ENCODE peak calls at places on chromosomes 6 and 20, in seven cellular contexts. One of them, this sample, is unnamed.

GRCh38 chr6:167572841-167573271 is 248.0 kb downstream of the TTLL2 start:
- DNase-seq in CD8-positive, alpha-beta T cell: no peak
- DNase-seq in naive thymus-derived CD8-positive, alpha-beta T cell: no peak
- DNase-seq in astrocyte of the cerebellum: no peak
- DNase-seq in posterior cingulate gyrus: no peak
- DNase-seq in CD4-positive, alpha-beta T cell: no peak
- DNase-seq in heart left ventricle: no peak
- DNase-seq in this sample: no peak

GRCh38 chr6:6741264-6741663 is 152.7 kb downstream of the LY86 start:
- DNase-seq in astrocyte of the cerebellum: no peak
- DNase-seq in CD4-positive, alpha-beta T cell: no peak
- DNase-seq in posterior cingulate gyrus: no peak
- DNase-seq in heart left ventricle: no peak
- DNase-seq in CD8-positive, alpha-beta T cell: no peak
- DNase-seq in naive thymus-derived CD8-positive, alpha-beta T cell: no peak
- DNase-seq in this sample: no peak

GRCh38 chr6:141107562-141108160 is 1025.1 kb upstream of the GJE1 start:
- DNase-seq in CD8-positive, alpha-beta T cell: no peak
- DNase-seq in heart left ventricle: no peak
- DNase-seq in CD4-positive, alpha-beta T cell: no peak
- DNase-seq in naive thymus-derived CD8-positive, alpha-beta T cell: no peak
- DNase-seq in posterior cingulate gyrus: no peak
- DNase-seq in astrocyte of the cerebellum: no peak
- DNase-seq in this sample: no peak

GRCh38 chr20:24208652-24209051 is 220.1 kb upstream of the GGTLC1 start:
- DNase-seq in heart left ventricle: no peak
- DNase-seq in posterior cingulate gyrus: no peak
- DNase-seq in naive thymus-derived CD8-positive, alpha-beta T cell: no peak
- DNase-seq in astrocyte of the cerebellum: no peak
- DNase-seq in CD8-positive, alpha-beta T cell: no peak
- DNase-seq in CD4-positive, alpha-beta T cell: no peak
- DNase-seq in this sample: no peak

GRCh38 chr6:117018771-117019170 is 141.7 kb downstream of the RFX6 start:
- DNase-seq in naive thymus-derived CD8-positive, alpha-beta T cell: no peak
- DNase-seq in posterior cingulate gyrus: no peak
- DNase-seq in CD8-positive, alpha-beta T cell: no peak
- DNase-seq in heart left ventricle: no peak
- DNase-seq in astrocyte of the cerebellum: no peak
- DNase-seq in CD4-positive, alpha-beta T cell: no peak
- DNase-seq in this sample: no peak

GRCh38 chr6:139148557-139149220 is 13.8 kb downstream of the HECA start:
- DNase-seq in CD8-positive, alpha-beta T cell: no peak
- DNase-seq in heart left ventricle: no peak
- DNase-seq in astrocyte of the cerebellum: no peak
- DNase-seq in naive thymus-derived CD8-positive, alpha-beta T cell: no peak
- DNase-seq in CD4-positive, alpha-beta T cell: no peak
- DNase-seq in posterior cingulate gyrus: no peak
- DNase-seq in this sample: no peak

GRCh38 chr6:74087898-74088297 is 391.9 kb downstream of the CD109 start:
- DNase-seq in heart left ventricle: no peak
- DNase-seq in posterior cingulate gyrus: no peak
- DNase-seq in CD8-positive, alpha-beta T cell: no peak
- DNase-seq in naive thymus-derived CD8-positive, alpha-beta T cell: no peak
- DNase-seq in CD4-positive, alpha-beta T cell: no peak
- DNase-seq in astrocyte of the cerebellum: no peak
- DNase-seq in this sample: no peak

GRCh38 chr6:24599686-24600399 is 46.1 kb downstream of the KIAA0319 start:
- DNase-seq in astrocyte of the cerebellum: no peak
- DNase-seq in posterior cingulate gyrus: no peak
- DNase-seq in CD4-positive, alpha-beta T cell: no peak
- DNase-seq in heart left ventricle: no peak
- DNase-seq in naive thymus-derived CD8-positive, alpha-beta T cell: no peak
- DNase-seq in CD8-positive, alpha-beta T cell: no peak
- DNase-seq in this sample: no peak

GRCh38 chr6:100877851-100878250 is 3.3 kb downstream of the ASCC3 start:
- DNase-seq in CD4-positive, alpha-beta T cell: no peak
- DNase-seq in posterior cingulate gyrus: no peak
- DNase-seq in astrocyte of the cerebellum: no peak
- DNase-seq in naive thymus-derived CD8-positive, alpha-beta T cell: no peak
- DNase-seq in heart left ventricle: no peak
- DNase-seq in CD8-positive, alpha-beta T cell: no peak
- DNase-seq in this sample: no peak

GRCh38 chr6:149755300-149756260 is 6.0 kb downstream of the PCMT1 start:
- DNase-seq in CD8-positive, alpha-beta T cell: no peak
- DNase-seq in heart left ventricle: no peak
- DNase-seq in CD4-positive, alpha-beta T cell: no peak
- DNase-seq in posterior cingulate gyrus: no peak
- DNase-seq in naive thymus-derived CD8-positive, alpha-beta T cell: no peak
- DNase-seq in astrocyte of the cerebellum: no peak
- DNase-seq in this sample: no peak

GRCh38 chr6:99276747-99277146 is 72.7 kb downstream of the FAXC start:
- DNase-seq in naive thymus-derived CD8-positive, alpha-beta T cell: no peak
- DNase-seq in heart left ventricle: no peak
- DNase-seq in CD8-positive, alpha-beta T cell: no peak
- DNase-seq in posterior cingulate gyrus: no peak
- DNase-seq in CD4-positive, alpha-beta T cell: no peak
- DNase-seq in astrocyte of the cerebellum: no peak
- DNase-seq in this sample: no peak

GRCh38 chr20:19506021-19506420 is 252.0 kb upstream of the RIN2 start:
- DNase-seq in CD4-positive, alpha-beta T cell: no peak
- DNase-seq in posterior cingulate gyrus: no peak
- DNase-seq in astrocyte of the cerebellum: no peak
- DNase-seq in heart left ventricle: no peak
- DNase-seq in CD8-positive, alpha-beta T cell: no peak
- DNase-seq in naive thymus-derived CD8-positive, alpha-beta T cell: no peak
- DNase-seq in this sample: no peak

GRCh38 chr6:11460001-11460668 is 77.4 kb upstream of the TMEM170B start:
- DNase-seq in heart left ventricle: no peak
- DNase-seq in CD8-positive, alpha-beta T cell: no peak
- DNase-seq in astrocyte of the cerebellum: no peak
- DNase-seq in CD4-positive, alpha-beta T cell: no peak
- DNase-seq in posterior cingulate gyrus: no peak
- DNase-seq in naive thymus-derived CD8-positive, alpha-beta T cell: no peak
- DNase-seq in this sample: no peak

GRCh38 chr6:43489277-43490072 is 12.1 kb downstream of the TJAP1 start:
- DNase-seq in CD4-positive, alpha-beta T cell: no peak
- DNase-seq in CD8-positive, alpha-beta T cell: no peak
- DNase-seq in naive thymus-derived CD8-positive, alpha-beta T cell: no peak
- DNase-seq in heart left ventricle: no peak
- DNase-seq in astrocyte of the cerebellum: no peak
- DNase-seq in posterior cingulate gyrus: peak; percentile 88
- DNase-seq in this sample: no peak

GRCh38 chr6:104829183-104829958 is 30.3 kb downstream of the HACE1 start:
- DNase-seq in heart left ventricle: no peak
- DNase-seq in CD4-positive, alpha-beta T cell: no peak
- DNase-seq in CD8-positive, alpha-beta T cell: no peak
- DNase-seq in astrocyte of the cerebellum: no peak
- DNase-seq in naive thymus-derived CD8-positive, alpha-beta T cell: no peak
- DNase-seq in posterior cingulate gyrus: no peak
- DNase-seq in this sample: no peak

GRCh38 chr6:127100510-127101140 is 17.8 kb upstream of the RSPO3 start:
- DNase-seq in naive thymus-derived CD8-positive, alpha-beta T cell: no peak
- DNase-seq in astrocyte of the cerebellum: no peak
- DNase-seq in heart left ventricle: no peak
- DNase-seq in CD8-positive, alpha-beta T cell: no peak
- DNase-seq in CD4-positive, alpha-beta T cell: no peak
- DNase-seq in posterior cingulate gyrus: no peak
- DNase-seq in this sample: no peak

GRCh38 chr20:47735412-47736400 is 49.6 kb downstream of the SULF2 start:
- DNase-seq in CD4-positive, alpha-beta T cell: no peak
- DNase-seq in posterior cingulate gyrus: no peak
- DNase-seq in CD8-positive, alpha-beta T cell: no peak
- DNase-seq in heart left ventricle: peak; percentile 62
- DNase-seq in naive thymus-derived CD8-positive, alpha-beta T cell: no peak
- DNase-seq in astrocyte of the cerebellum: no peak
- DNase-seq in this sample: no peak

GRCh38 chr6:43434441-43434840 is 7.1 kb downstream of the ABCC10 start:
- DNase-seq in CD8-positive, alpha-beta T cell: no peak
- DNase-seq in naive thymus-derived CD8-positive, alpha-beta T cell: no peak
- DNase-seq in CD4-positive, alpha-beta T cell: no peak
- DNase-seq in posterior cingulate gyrus: no peak
- DNase-seq in heart left ventricle: peak; percentile 67
- DNase-seq in astrocyte of the cerebellum: no peak
- DNase-seq in this sample: no peak

GRCh38 chr6:151067684-151068596 is 171.8 kb upstream of the AKAP12 start:
- DNase-seq in heart left ventricle: peak; percentile 75
- DNase-seq in posterior cingulate gyrus: no peak
- DNase-seq in CD4-positive, alpha-beta T cell: no peak
- DNase-seq in astrocyte of the cerebellum: peak; percentile 84
- DNase-seq in CD8-positive, alpha-beta T cell: no peak
- DNase-seq in naive thymus-derived CD8-positive, alpha-beta T cell: no peak
- DNase-seq in this sample: no peak

GRCh38 chr20:50286609-50287008 is 96.0 kb downstream of the CEBPB start:
- DNase-seq in CD8-positive, alpha-beta T cell: no peak
- DNase-seq in CD4-positive, alpha-beta T cell: no peak
- DNase-seq in posterior cingulate gyrus: no peak
- DNase-seq in naive thymus-derived CD8-positive, alpha-beta T cell: no peak
- DNase-seq in heart left ventricle: no peak
- DNase-seq in astrocyte of the cerebellum: peak; percentile 66
- DNase-seq in this sample: no peak

GRCh38 chr6:39209360-39209811 is 19.9 kb downstream of the KCNK5 start:
- DNase-seq in naive thymus-derived CD8-positive, alpha-beta T cell: no peak
- DNase-seq in CD4-positive, alpha-beta T cell: no peak
- DNase-seq in heart left ventricle: no peak
- DNase-seq in astrocyte of the cerebellum: no peak
- DNase-seq in CD8-positive, alpha-beta T cell: no peak
- DNase-seq in posterior cingulate gyrus: no peak
- DNase-seq in this sample: no peak

GRCh38 chr6:83042671-83043070 is 23.0 kb downstream of the UBE3D start:
- DNase-seq in CD4-positive, alpha-beta T cell: no peak
- DNase-seq in heart left ventricle: no peak
- DNase-seq in naive thymus-derived CD8-positive, alpha-beta T cell: no peak
- DNase-seq in astrocyte of the cerebellum: no peak
- DNase-seq in CD8-positive, alpha-beta T cell: no peak
- DNase-seq in posterior cingulate gyrus: no peak
- DNase-seq in this sample: no peak

GRCh38 chr6:17393335-17394191 is at the start of gene CAP2:
- DNase-seq in CD8-positive, alpha-beta T cell: no peak
- DNase-seq in posterior cingulate gyrus: peak; percentile 76
- DNase-seq in CD4-positive, alpha-beta T cell: no peak
- DNase-seq in astrocyte of the cerebellum: no peak
- DNase-seq in naive thymus-derived CD8-positive, alpha-beta T cell: no peak
- DNase-seq in heart left ventricle: peak; percentile 84
- DNase-seq in this sample: no peak

GRCh38 chr6:129340983-129341382 is 369.0 kb downstream of the ARHGAP18 start:
- DNase-seq in astrocyte of the cerebellum: peak; percentile 92
- DNase-seq in CD8-positive, alpha-beta T cell: no peak
- DNase-seq in CD4-positive, alpha-beta T cell: no peak
- DNase-seq in posterior cingulate gyrus: no peak
- DNase-seq in heart left ventricle: peak; percentile 38
- DNase-seq in naive thymus-derived CD8-positive, alpha-beta T cell: no peak
- DNase-seq in this sample: no peak

GRCh38 chr6:157659536-157660271 is 163.3 kb upstream of the SNX9 start:
- DNase-seq in CD8-positive, alpha-beta T cell: no peak
- DNase-seq in heart left ventricle: no peak
- DNase-seq in CD4-positive, alpha-beta T cell: no peak
- DNase-seq in astrocyte of the cerebellum: no peak
- DNase-seq in posterior cingulate gyrus: no peak
- DNase-seq in naive thymus-derived CD8-positive, alpha-beta T cell: no peak
- DNase-seq in this sample: no peak

GRCh38 chr20:58716476-58717277 is 24.1 kb downstream of the NPEPL1 start:
- DNase-seq in CD8-positive, alpha-beta T cell: peak; percentile 9
- DNase-seq in posterior cingulate gyrus: no peak
- DNase-seq in naive thymus-derived CD8-positive, alpha-beta T cell: no peak
- DNase-seq in astrocyte of the cerebellum: no peak
- DNase-seq in CD4-positive, alpha-beta T cell: no peak
- DNase-seq in heart left ventricle: peak; percentile 22
- DNase-seq in this sample: no peak

GRCh38 chr6:37233541-37233940 is 24.0 kb upstream of the TBC1D22B start:
- DNase-seq in heart left ventricle: no peak
- DNase-seq in posterior cingulate gyrus: no peak
- DNase-seq in astrocyte of the cerebellum: no peak
- DNase-seq in CD4-positive, alpha-beta T cell: no peak
- DNase-seq in naive thymus-derived CD8-positive, alpha-beta T cell: no peak
- DNase-seq in CD8-positive, alpha-beta T cell: no peak
- DNase-seq in this sample: no peak

This sample was measured in T follicular helper cell.